ENCODE peak calls at places on chromosomes 13 and 19, in five cellular contexts. One of them, this sample, is unnamed.

GRCh38 chr19:38466050-38466449 is 32.6 kb downstream of the RYR1 start:
- DNase-seq in K562: no peak
- DNase-seq in HCT116: no peak
- DNase-seq in GM12878: no peak
- DNase-seq in HepG2: no peak
- DNase-seq in this sample: no peak

GRCh38 chr13:49996951-49997895 is at the start of gene TRIM13:
- DNase-seq in HCT116: peak
- DNase-seq in HepG2: peak
- DNase-seq in GM12878: peak
- DNase-seq in K562: peak
- DNase-seq in this sample: peak

GRCh38 chr19:1277061-1277460 is 1.7 kb downstream of the FAM174C start:
- DNase-seq in HCT116: no peak
- DNase-seq in K562: no peak
- DNase-seq in HepG2: no peak
- DNase-seq in GM12878: no peak
- DNase-seq in this sample: no peak

GRCh38 chr13:97911311-97912138 is 42.0 kb upstream of the IPO5 start:
- DNase-seq in HepG2: peak
- DNase-seq in GM12878: no peak
- DNase-seq in HCT116: peak
- DNase-seq in K562: peak
- DNase-seq in this sample: peak

GRCh38 chr13:94722596-94722995 is 10.3 kb upstream of the SOX21 start:
- DNase-seq in K562: no peak
- DNase-seq in HepG2: no peak
- DNase-seq in HCT116: no peak
- DNase-seq in GM12878: no peak
- DNase-seq in this sample: no peak

GRCh38 chr19:47891923-47892666 is 6.0 kb upstream of the SULT2A1 start:
- DNase-seq in HCT116: no peak
- DNase-seq in HepG2: peak
- DNase-seq in GM12878: no peak
- DNase-seq in K562: peak
- DNase-seq in this sample: no peak

GRCh38 chr13:107025991-107026390 is 458.1 kb upstream of the ARGLU1 start:
- DNase-seq in HCT116: no peak
- DNase-seq in HepG2: no peak
- DNase-seq in GM12878: no peak
- DNase-seq in K562: no peak
- DNase-seq in this sample: no peak

GRCh38 chr13:27293873-27294515 is 23.4 kb downstream of the RASL11A start:
- DNase-seq in HCT116: no peak
- DNase-seq in K562: no peak
- DNase-seq in HepG2: no peak
- DNase-seq in GM12878: no peak
- DNase-seq in this sample: no peak

GRCh38 chr13:28705734-28706133 is 13.0 kb downstream of the SLC46A3 start:
- DNase-seq in GM12878: no peak
- DNase-seq in HCT116: no peak
- DNase-seq in K562: no peak
- DNase-seq in HepG2: no peak
- DNase-seq in this sample: no peak

GRCh38 chr13:32669030-32669646 is 82.9 kb downstream of the PDS5B start:
- DNase-seq in K562: peak
- DNase-seq in HCT116: peak
- DNase-seq in GM12878: no peak
- DNase-seq in HepG2: peak
- DNase-seq in this sample: no peak

GRCh38 chr19:13095393-13095784 is 7.3 kb downstream of the LYL1 start:
- DNase-seq in HCT116: no peak
- DNase-seq in GM12878: no peak
- DNase-seq in K562: no peak
- DNase-seq in HepG2: no peak
- DNase-seq in this sample: no peak

GRCh38 chr13:42893346-42893745 is 98.7 kb downstream of the EPSTI1 start:
- DNase-seq in HepG2: no peak
- DNase-seq in HCT116: no peak
- DNase-seq in GM12878: no peak
- DNase-seq in K562: no peak
- DNase-seq in this sample: no peak

GRCh38 chr19:10503002-10503789 is at the start of gene KEAP1:
- DNase-seq in GM12878: no peak
- DNase-seq in K562: peak
- DNase-seq in HepG2: peak
- DNase-seq in HCT116: no peak
- DNase-seq in this sample: no peak

GRCh38 chr19:33622809-33623511 is 1.2 kb downstream of the CHST8 start:
- DNase-seq in GM12878: no peak
- DNase-seq in K562: no peak
- DNase-seq in HCT116: no peak
- DNase-seq in HepG2: no peak
- DNase-seq in this sample: no peak

GRCh38 chr13:31725841-31726240 is 13.5 kb upstream of the RXFP2 start:
- DNase-seq in GM12878: no peak
- DNase-seq in HCT116: no peak
- DNase-seq in HepG2: no peak
- DNase-seq in K562: no peak
- DNase-seq in this sample: no peak

GRCh38 chr19:6233827-6234511 is 45.8 kb downstream of the MLLT1 start:
- DNase-seq in GM12878: no peak
- DNase-seq in HepG2: no peak
- DNase-seq in HCT116: no peak
- DNase-seq in K562: no peak
- DNase-seq in this sample: no peak

GRCh38 chr19:6156033-6156432 is 20.6 kb downstream of the ACSBG2 start:
- DNase-seq in HepG2: no peak
- DNase-seq in HCT116: no peak
- DNase-seq in GM12878: no peak
- DNase-seq in K562: no peak
- DNase-seq in this sample: no peak

DNA sequence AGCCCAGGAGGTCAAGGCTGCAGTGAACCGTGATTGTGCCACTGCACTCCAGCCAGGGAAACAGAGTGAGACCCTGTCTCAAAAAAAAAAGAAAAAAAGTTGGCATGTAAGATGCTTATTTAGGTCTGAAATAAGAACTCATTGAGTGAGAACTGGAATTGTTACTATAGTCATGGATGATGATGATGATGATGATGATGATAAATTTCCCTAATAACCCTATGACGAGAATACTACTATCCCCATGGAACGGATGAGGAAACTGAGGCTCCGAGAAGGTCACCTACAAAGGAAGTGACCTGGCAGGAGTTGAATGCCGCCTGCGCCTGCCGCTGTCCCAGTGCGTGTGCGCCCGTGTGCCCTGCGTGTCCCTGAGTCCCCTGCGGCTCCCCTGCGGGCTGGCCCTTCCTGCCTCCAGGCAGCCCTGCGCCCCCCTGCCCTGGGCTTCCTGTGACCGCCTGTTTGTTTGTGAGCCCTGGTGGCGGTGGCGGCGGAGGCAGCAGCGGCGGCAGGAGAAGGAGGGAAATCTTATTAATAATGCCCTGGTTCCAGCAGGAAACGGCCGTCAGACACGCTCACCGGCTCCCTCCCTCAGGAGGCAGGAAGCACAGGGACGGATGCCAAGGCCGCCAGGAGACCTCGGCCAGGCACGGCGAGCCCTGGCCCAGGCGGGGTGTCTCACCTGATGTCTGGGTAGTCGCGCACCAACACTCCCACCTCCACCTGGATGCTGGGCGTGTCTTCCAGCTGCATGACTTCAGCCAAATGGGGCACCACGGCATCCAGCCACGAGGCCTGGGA is 29.6 kb downstream of the EXOC3L2 start:
- DNase-seq in K562: no peak
- DNase-seq in HCT116: no peak
- DNase-seq in HepG2: no peak
- DNase-seq in GM12878: no peak
- DNase-seq in this sample: no peak
- TF ChIP-seq EZH2 in K562: no peak
- TF ChIP-seq EZH2 in HCT116: no peak
- TF ChIP-seq EZH2 in HepG2: no peak
- TF ChIP-seq EZH2 in GM12878: no peak
- TF ChIP-seq EZH2 in this sample: no peak

DNA sequence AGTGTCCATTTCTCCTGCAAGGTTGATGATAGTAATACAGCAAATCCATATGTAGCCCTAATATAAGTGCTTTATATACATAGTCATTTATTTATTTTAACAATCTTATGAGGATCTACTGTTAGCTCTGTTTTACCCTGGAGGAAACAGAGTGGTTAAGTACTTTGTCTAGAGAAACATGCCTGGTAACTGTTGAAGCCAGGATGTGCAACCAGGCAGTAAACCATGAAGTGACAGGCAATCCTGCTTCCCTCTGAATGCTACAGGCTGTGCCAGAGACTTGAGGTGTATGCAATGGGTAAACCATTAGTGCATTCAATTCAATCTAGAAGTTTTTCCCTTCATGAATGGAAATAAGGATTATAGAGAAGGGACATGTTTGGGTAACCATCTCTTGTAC is 911.0 kb downstream of the PCDH17 start:
- DNase-seq in HCT116: no peak
- DNase-seq in GM12878: no peak
- DNase-seq in HepG2: no peak
- DNase-seq in K562: no peak
- DNase-seq in this sample: no peak
- TF ChIP-seq SP1 in HCT116: no peak
- TF ChIP-seq SP1 in GM12878: no peak
- TF ChIP-seq SP1 in HepG2: no peak
- TF ChIP-seq SP1 in K562: no peak
- TF ChIP-seq SP1 in this sample: no peak

GRCh38 chr19:8209965-8210659 is 942 bp downstream of the CERS4 start:
- DNase-seq in HepG2: no peak
- DNase-seq in K562: no peak
- DNase-seq in HCT116: no peak
- DNase-seq in GM12878: no peak
- DNase-seq in this sample: no peak
- TF ChIP-seq EZH2 in HepG2: no peak
- TF ChIP-seq EZH2 in K562: no peak
- TF ChIP-seq EZH2 in HCT116: no peak
- TF ChIP-seq EZH2 in GM12878: no peak
- TF ChIP-seq EZH2 in this sample: no peak

GRCh38 chr13:80362488-80362887 is 21.6 kb upstream of the SPRY2 start:
- DNase-seq in K562: no peak
- DNase-seq in HCT116: no peak
- DNase-seq in GM12878: no peak
- DNase-seq in HepG2: peak
- DNase-seq in this sample: no peak

GRCh38 chr13:80361883-80362327 is 21.0 kb upstream of the SPRY2 start:
- DNase-seq in HepG2: peak
- DNase-seq in HCT116: no peak
- DNase-seq in GM12878: no peak
- DNase-seq in K562: peak
- DNase-seq in this sample: no peak

GRCh38 chr13:80360298-80360827 is 19.4 kb upstream of the SPRY2 start:
- DNase-seq in HepG2: no peak
- DNase-seq in HCT116: no peak
- DNase-seq in GM12878: no peak
- DNase-seq in K562: no peak
- DNase-seq in this sample: no peak

GRCh38 chr13:80361298-80361697 is 20.4 kb upstream of the SPRY2 start:
- DNase-seq in HepG2: no peak
- DNase-seq in HCT116: no peak
- DNase-seq in K562: no peak
- DNase-seq in GM12878: no peak
- DNase-seq in this sample: no peak

GRCh38 chr13:80359459-80360297 is 18.8 kb upstream of the SPRY2 start:
- DNase-seq in HCT116: no peak
- DNase-seq in K562: peak
- DNase-seq in GM12878: no peak
- DNase-seq in HepG2: no peak
- DNase-seq in this sample: peak
- TF ChIP-seq SP1 in HCT116: no peak
- TF ChIP-seq SP1 in K562: no peak
- TF ChIP-seq SP1 in GM12878: no peak
- TF ChIP-seq SP1 in HepG2: no peak
- TF ChIP-seq SP1 in this sample: peak

DNA sequence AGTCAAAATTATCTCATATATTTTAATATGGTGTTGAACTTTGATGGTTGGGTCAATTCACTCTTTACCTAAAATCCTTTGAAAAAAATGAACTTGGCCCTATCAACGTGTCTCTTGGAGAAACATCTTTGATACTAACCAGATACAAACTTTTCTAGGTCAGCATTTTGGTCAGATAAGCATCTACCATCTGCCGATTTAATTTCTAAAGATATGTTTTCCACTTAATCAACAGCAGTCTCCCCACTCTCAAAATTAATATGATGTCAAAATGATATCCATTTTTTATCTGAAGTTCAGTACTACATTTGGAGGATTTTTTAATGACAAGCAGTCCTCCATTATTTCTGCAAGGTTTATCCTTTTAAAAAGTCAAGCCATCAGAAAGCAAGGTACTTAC is 288.8 kb downstream of the DIAPH3 start:
- DNase-seq in HepG2: no peak
- DNase-seq in GM12878: no peak
- DNase-seq in K562: no peak
- DNase-seq in HCT116: no peak
- DNase-seq in this sample: no peak
- TF ChIP-seq EZH2 in HepG2: no peak
- TF ChIP-seq EZH2 in GM12878: no peak
- TF ChIP-seq EZH2 in K562: no peak
- TF ChIP-seq EZH2 in HCT116: no peak
- TF ChIP-seq EZH2 in this sample: no peak

GRCh38 chr19:55777528-55777927 is 8.6 kb downstream of the RFPL4AL1 start:
- DNase-seq in HCT116: peak
- DNase-seq in HepG2: no peak
- DNase-seq in GM12878: no peak
- DNase-seq in K562: peak
- DNase-seq in this sample: no peak
- TF ChIP-seq SP1 in HCT116: no peak
- TF ChIP-seq SP1 in HepG2: no peak
- TF ChIP-seq SP1 in GM12878: no peak
- TF ChIP-seq SP1 in K562: no peak
- TF ChIP-seq SP1 in this sample: no peak

DNA sequence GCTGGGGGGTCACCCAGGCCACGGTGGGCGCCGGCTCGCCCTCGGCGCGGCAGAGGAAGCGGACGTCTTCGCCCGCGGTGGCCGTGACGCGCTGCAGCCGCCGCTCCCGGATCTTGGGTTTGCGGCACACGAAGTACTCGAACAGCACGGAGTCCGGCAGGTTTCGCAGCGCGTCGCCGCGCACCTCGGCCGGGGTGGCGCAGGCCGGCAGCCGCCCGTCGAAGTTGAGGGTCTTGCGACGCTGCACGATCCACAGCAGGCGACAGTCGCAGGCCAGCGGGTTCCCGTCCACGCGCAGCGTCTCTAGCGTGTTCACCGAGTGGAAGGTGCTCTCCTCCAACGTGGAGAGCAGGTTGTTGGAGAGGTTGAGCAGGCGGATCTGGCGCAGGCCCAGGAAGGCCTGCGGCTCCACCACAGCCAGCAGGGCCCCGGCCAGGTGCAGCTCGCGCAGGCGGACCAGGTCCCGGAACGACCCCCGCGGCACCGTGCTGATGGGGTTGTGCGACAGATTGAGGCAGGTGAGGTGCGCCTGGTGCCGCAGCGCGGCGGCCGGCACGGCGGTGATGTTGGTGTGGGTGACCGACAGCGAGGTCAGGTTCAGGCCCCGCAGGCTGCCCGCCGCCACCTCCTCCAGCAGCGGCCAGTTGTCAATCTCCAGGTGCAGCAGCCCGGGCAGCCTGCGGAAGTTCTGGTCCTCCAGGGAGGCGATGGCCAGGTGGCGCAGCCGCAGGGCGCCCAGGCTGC is 8.6 kb upstream of the PEAK3 start:
- DNase-seq in GM12878: no peak
- DNase-seq in K562: no peak
- DNase-seq in HCT116: no peak
- DNase-seq in HepG2: no peak
- DNase-seq in this sample: no peak
- TF ChIP-seq EZH2 in GM12878: no peak
- TF ChIP-seq EZH2 in K562: no peak
- TF ChIP-seq EZH2 in HCT116: no peak
- TF ChIP-seq EZH2 in HepG2: no peak
- TF ChIP-seq EZH2 in this sample: peak

This sample was measured in H1.